ENCODE peak calls at places on chromosome 18, in four cellular contexts. One of them, this sample, is unnamed.

GRCh38 chr18:5197461-5197860 is 404 bp upstream of the AKAIN1 start:
- DNase-seq in GM12878: no peak
- DNase-seq in SK-N-SH: peak
- DNase-seq in WTC11: no peak
- DNase-seq in this sample: no peak

GRCh38 chr18:61362511-61362910 is 29.3 kb downstream of the CDH20 start:
- DNase-seq in GM12878: no peak
- DNase-seq in SK-N-SH: no peak
- DNase-seq in WTC11: no peak
- DNase-seq in this sample: no peak

GRCh38 chr18:10771053-10771709 is 245.4 kb downstream of the NAPG start:
- DNase-seq in GM12878: peak
- DNase-seq in SK-N-SH: no peak
- DNase-seq in WTC11: no peak
- DNase-seq in this sample: no peak

GRCh38 chr18:23864620-23865019 is 149.9 kb upstream of the TTC39C start:
- DNase-seq in GM12878: no peak
- DNase-seq in SK-N-SH: no peak
- DNase-seq in WTC11: no peak
- DNase-seq in this sample: no peak

GRCh38 chr18:69898241-69898861 is 49.3 kb downstream of the CD226 start:
- DNase-seq in GM12878: no peak
- DNase-seq in SK-N-SH: no peak
- DNase-seq in WTC11: no peak
- DNase-seq in this sample: no peak

GRCh38 chr18:12599543-12599942 is 58.4 kb downstream of the SPIRE1 start:
- DNase-seq in GM12878: no peak
- DNase-seq in SK-N-SH: no peak
- DNase-seq in WTC11: no peak
- DNase-seq in this sample: no peak

GRCh38 chr18:33169218-33169617 is 271.3 kb downstream of the CCDC178 start:
- DNase-seq in GM12878: no peak
- DNase-seq in SK-N-SH: no peak
- DNase-seq in WTC11: no peak
- DNase-seq in this sample: no peak

GRCh38 chr18:39753178-39753577 is 2187.6 kb upstream of the CELF4 start:
- DNase-seq in GM12878: no peak
- DNase-seq in SK-N-SH: no peak
- DNase-seq in WTC11: no peak
- DNase-seq in this sample: no peak

GRCh38 chr18:58069721-58070292 is 25.8 kb downstream of the NEDD4L start:
- DNase-seq in GM12878: no peak
- DNase-seq in SK-N-SH: no peak
- DNase-seq in WTC11: no peak
- DNase-seq in this sample: no peak

GRCh38 chr18:26919656-26920055 is 54.1 kb upstream of the AQP4 start:
- DNase-seq in GM12878: no peak
- DNase-seq in SK-N-SH: no peak
- DNase-seq in WTC11: no peak
- DNase-seq in this sample: no peak
- TF ChIP-seq USF1 in GM12878: no peak
- TF ChIP-seq USF1 in SK-N-SH: no peak
- TF ChIP-seq USF1 in WTC11: no peak
- TF ChIP-seq USF1 in this sample: no peak

DNA sequence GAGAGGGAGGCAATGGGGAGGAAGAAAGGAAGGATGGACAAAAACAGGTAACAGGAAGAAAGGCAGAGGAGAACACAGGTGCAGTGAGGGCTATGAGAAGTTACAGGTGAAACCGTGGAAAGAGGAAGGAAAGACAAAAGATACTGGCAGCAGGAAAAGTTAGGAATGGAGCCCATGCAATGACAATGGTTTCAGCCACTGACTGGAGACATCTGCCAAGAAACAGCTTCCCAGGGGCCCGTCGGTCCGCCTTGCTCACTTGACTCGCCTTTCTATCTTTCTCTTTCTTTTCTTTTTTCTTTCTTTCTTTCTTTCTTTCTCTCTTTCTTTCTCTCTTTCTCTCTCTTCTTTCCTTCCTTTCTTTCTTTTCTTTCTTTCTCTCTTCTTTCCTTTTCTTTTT is 37.5 kb downstream of the ST8SIA5 start:
- DNase-seq in GM12878: no peak
- DNase-seq in SK-N-SH: no peak
- DNase-seq in WTC11: no peak
- DNase-seq in this sample: no peak
- TF ChIP-seq USF1 in GM12878: no peak
- TF ChIP-seq USF1 in SK-N-SH: no peak
- TF ChIP-seq USF1 in WTC11: no peak
- TF ChIP-seq USF1 in this sample: no peak

DNA sequence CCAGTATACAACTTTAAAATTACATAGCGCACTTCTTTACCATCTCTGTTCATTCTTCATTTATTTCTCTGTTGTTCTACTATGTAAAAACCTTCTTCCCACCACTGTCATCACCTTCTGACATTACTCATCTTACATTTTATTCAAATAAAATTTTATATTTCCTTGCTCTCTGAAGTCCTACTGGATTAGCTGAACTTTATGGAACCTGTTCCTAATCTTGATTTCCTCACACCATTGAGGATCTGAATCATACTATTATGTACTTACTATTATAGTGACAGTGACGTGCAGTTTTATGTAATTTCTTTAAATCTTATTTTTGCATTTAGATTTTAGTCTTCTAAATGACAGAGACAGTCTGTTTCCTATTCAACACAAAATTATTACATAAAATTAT is 98.3 kb downstream of the DYNAP start:
- DNase-seq in GM12878: no peak
- DNase-seq in SK-N-SH: no peak
- DNase-seq in WTC11: no peak
- DNase-seq in this sample: no peak
- TF ChIP-seq USF1 in GM12878: no peak
- TF ChIP-seq USF1 in SK-N-SH: no peak
- TF ChIP-seq USF1 in WTC11: no peak
- TF ChIP-seq USF1 in this sample: no peak

GRCh38 chr18:49697757-49698595 is 115.4 kb downstream of the ACAA2 start:
- DNase-seq in GM12878: no peak
- DNase-seq in SK-N-SH: no peak
- DNase-seq in WTC11: peak
- DNase-seq in this sample: no peak
- TF ChIP-seq USF1 in GM12878: no peak
- TF ChIP-seq USF1 in SK-N-SH: no peak
- TF ChIP-seq USF1 in WTC11: no peak
- TF ChIP-seq USF1 in this sample: no peak

GRCh38 chr18:26549103-26549485 is 741 bp upstream of the KCTD1 start:
- DNase-seq in GM12878: no peak
- DNase-seq in SK-N-SH: peak
- DNase-seq in WTC11: no peak
- DNase-seq in this sample: no peak

GRCh38 chr18:26546170-26546874 is 2.0 kb downstream of the KCTD1 start:
- DNase-seq in GM12878: no peak
- DNase-seq in SK-N-SH: no peak
- DNase-seq in WTC11: no peak
- DNase-seq in this sample: no peak

GRCh38 chr18:26548144-26549102 is at the start of gene KCTD1:
- DNase-seq in GM12878: no peak
- DNase-seq in SK-N-SH: peak
- DNase-seq in WTC11: peak
- DNase-seq in this sample: no peak

GRCh38 chr18:26546875-26547301 is 1.5 kb downstream of the KCTD1 start:
- DNase-seq in GM12878: no peak
- DNase-seq in SK-N-SH: peak
- DNase-seq in WTC11: peak
- DNase-seq in this sample: no peak

DNA sequence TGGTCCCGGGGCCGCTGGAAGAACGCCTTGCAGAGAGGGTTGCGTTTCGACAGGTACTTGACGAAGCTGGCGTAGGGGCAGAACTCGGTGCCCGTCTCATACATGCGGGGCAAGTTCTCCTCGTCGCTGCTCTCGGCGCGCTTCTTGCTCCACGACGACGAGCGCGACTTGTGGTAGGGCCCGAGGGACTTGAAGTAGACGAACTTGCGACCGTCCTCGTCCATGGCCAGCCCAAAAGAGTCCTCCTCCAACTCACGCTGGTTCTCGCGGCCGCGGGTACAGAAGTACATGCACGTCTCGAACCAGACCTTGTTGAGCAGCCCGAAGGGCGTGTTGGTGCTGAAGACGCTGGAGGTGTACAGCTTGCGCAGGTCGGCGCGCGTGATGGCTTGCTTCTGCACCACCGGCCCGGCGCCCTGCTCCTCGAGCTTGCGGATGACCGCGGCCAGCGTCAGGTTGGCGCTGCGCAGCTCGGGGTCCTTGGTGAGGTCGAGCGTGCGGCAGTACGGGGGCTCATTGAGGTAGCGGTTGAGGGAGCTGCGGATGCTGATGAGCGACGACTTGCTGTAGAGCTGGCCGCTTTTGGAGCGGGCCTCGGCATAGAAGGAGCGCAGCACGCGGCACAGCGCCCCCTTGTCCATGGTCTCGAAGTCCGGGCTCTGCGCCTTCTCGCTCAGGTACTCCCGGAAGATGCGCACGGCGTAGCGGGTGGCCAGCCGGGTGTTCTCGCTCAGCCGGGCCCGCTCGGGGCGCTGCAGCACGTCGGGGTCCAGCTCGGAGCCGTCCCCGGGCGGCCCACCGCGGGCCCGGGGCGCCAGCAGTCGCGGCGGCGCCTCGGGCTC is 830 bp downstream of the KCTD1 start:
- DNase-seq in GM12878: no peak
- DNase-seq in SK-N-SH: peak
- DNase-seq in WTC11: peak
- DNase-seq in this sample: no peak
- TF ChIP-seq USF1 in GM12878: no peak
- TF ChIP-seq USF1 in SK-N-SH: no peak
- TF ChIP-seq USF1 in WTC11: peak
- TF ChIP-seq USF1 in this sample: no peak

DNA sequence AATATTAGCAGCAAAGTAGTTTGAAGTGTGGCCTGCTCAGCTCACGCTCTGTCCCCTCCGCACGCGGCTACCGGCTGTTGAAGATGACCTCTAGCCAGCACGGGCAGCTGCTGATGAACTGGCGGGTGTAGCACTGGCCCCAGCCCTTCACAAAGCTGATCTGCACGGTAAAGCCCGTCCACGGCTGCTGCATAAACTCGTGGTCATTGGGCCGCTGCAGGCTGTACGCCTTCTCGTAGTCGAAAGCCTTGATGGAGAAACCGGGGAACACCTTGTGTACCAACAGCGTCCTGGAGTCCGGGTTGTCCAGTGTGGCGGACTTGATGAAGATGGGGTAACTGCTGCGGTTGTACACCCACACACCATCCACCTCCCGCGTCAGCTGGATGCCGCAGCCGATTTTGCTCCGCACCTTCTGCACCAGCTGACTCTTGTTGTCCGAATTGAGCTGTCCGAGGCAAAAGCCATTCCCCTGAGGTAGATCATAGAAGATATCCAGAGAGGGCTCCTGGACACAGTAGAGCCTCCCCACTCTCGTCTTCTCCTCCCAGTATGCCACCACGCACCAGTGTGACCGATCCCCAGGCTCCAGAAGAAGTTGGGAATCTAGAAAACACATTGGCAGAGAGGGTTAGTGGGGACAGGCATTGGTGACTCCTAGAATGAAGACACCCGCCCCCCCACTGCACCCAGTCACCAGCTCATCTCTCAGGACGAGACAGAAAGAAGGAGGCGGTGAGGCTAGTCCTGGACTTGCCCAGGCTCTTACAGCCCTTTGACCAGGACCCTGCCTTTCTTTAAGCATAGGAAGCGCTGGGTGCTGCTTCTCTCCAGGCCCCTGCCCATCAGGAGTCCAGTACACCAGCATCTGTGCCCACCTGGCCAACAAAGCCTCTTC is 29.2 kb downstream of the SMAD7 start:
- DNase-seq in GM12878: no peak
- DNase-seq in SK-N-SH: no peak
- DNase-seq in WTC11: peak
- DNase-seq in this sample: no peak
- TF ChIP-seq USF1 in GM12878: no peak
- TF ChIP-seq USF1 in SK-N-SH: no peak
- TF ChIP-seq USF1 in WTC11: no peak
- TF ChIP-seq USF1 in this sample: no peak

GRCh38 chr18:71529708-71530303 is 1014.3 kb downstream of the CBLN2 start:
- DNase-seq in GM12878: no peak
- DNase-seq in SK-N-SH: no peak
- DNase-seq in WTC11: no peak
- DNase-seq in this sample: no peak
- TF ChIP-seq USF1 in GM12878: no peak
- TF ChIP-seq USF1 in SK-N-SH: no peak
- TF ChIP-seq USF1 in WTC11: no peak
- TF ChIP-seq USF1 in this sample: no peak

DNA sequence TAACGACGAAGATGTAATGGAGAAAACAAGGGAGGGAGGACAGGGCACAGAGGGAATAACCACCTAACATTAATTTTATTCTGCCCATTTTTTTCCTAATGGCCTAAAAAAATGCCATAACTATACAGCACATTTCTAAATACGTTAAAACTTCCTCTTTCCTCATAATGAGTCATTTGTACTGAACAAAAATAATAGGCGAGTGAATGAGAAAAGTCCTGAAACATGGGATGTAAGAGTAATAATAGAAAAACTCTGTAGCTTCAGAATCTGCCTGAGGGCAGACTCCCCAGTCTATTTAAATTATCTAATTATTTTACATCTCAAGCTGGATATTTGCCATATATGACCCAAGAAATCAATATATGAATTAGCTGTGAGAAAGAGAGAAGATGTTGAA is 285.1 kb downstream of the TMX3 start:
- DNase-seq in GM12878: no peak
- DNase-seq in SK-N-SH: no peak
- DNase-seq in WTC11: no peak
- DNase-seq in this sample: no peak
- TF ChIP-seq USF1 in GM12878: no peak
- TF ChIP-seq USF1 in SK-N-SH: no peak
- TF ChIP-seq USF1 in WTC11: no peak
- TF ChIP-seq USF1 in this sample: no peak

GRCh38 chr18:59748628-59749360 is 51.6 kb upstream of the CCBE1 start:
- DNase-seq in GM12878: no peak
- DNase-seq in SK-N-SH: no peak
- DNase-seq in WTC11: no peak
- DNase-seq in this sample: no peak
- TF ChIP-seq USF1 in GM12878: no peak
- TF ChIP-seq USF1 in SK-N-SH: no peak
- TF ChIP-seq USF1 in WTC11: no peak
- TF ChIP-seq USF1 in this sample: no peak

This sample was measured in K562.